ENCODE peak calls at places on chromosomes 2 and 18, in eight cellular contexts. Z is psoas muscle, I is GM06990, R is breast epithelium, X is foreskin fibroblast, M is cardiac fibroblast, G is astrocyte of the cerebellum, A is fibroblast of the aortic adventitia. E is an unnamed sample.

GRCh38 chr2:156021326-156022040 is 311.0 kb downstream of the NR4A2 start:
- DNase-seq in Z (no peak), I (no peak), R (no peak), X (no peak), M (no peak), G (no peak), A (peak), E (no peak)

GRCh38 chr2:138071720-138072719 is 107.7 kb downstream of the HNMT start:
- DNase-seq in Z (no peak), I (no peak), R (no peak), X (no peak), M (peak), G (no peak), A (no peak), E (no peak)

GRCh38 chr2:231597014-231597611 is 4.4 kb downstream of the TEX44 start:
- DNase-seq in Z (peak), I (peak), R (no peak), X (peak), M (peak), G (no peak), A (peak), E (peak)

GRCh38 chr2:47686018-47686417 is 96.9 kb upstream of the MSH6 start:
- DNase-seq in Z (no peak), I (no peak), R (no peak), X (no peak), M (no peak), G (no peak), A (no peak), E (no peak)

GRCh38 chr2:55111570-55112228 is 61.4 kb upstream of the RTN4 start:
- DNase-seq in Z (peak), I (no peak), R (no peak), X (peak), M (peak), G (peak), A (peak), E (no peak)

GRCh38 chr2:28544405-28544914 is 48.6 kb downstream of the PLB1 start:
- DNase-seq in Z (no peak), I (no peak), R (no peak), X (no peak), M (no peak), G (no peak), A (no peak), E (no peak)

GRCh38 chr18:24530630-24531111 is 70.2 kb downstream of the HRH4 start:
- DNase-seq in Z (no peak), I (no peak), R (no peak), X (peak), M (peak), G (peak), A (peak), E (no peak)

GRCh38 chr2:195212586-195212985 is 444.4 kb upstream of the SLC39A10 start:
- DNase-seq in Z (no peak), I (no peak), R (no peak), X (no peak), M (no peak), G (no peak), A (no peak), E (no peak)

GRCh38 chr2:183490930-183491329 is 366.7 kb downstream of the NUP35 start:
- DNase-seq in Z (peak), I (no peak), R (no peak), X (no peak), M (peak), G (peak), A (no peak), E (no peak)

GRCh38 chr2:237743561-237744269 is 54.9 kb upstream of the RBM44 start:
- DNase-seq in Z (no peak), I (no peak), R (no peak), X (no peak), M (peak), G (no peak), A (peak), E (no peak)

DNA sequence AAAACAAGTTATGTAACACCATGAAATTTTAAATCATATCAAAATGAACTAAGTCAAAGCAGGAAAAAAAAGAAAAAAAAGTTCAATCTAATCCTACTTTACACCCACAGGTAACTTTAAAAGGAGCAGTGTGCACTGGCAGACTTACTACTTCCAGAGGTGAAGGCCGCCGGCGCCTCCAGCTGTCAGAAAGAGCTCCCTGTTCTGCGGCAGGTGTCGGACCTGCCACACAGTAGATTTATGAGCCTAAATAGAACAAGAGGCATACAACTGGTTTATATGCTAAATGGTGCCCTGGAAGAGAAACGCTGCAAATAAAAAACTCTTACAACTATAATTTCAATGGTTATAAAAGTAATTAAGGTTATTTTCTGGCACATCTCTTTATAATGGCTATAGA is 23.1 kb upstream of the PNO1 start:
- DNase-seq in Z (no peak), I (no peak), R (no peak), X (no peak), M (no peak), G (no peak), A (no peak), E (no peak)
- TF ChIP-seq CTCF in Z (no peak), I (no peak), R (no peak), X (no peak), M (no peak), G (no peak), A (no peak), E (no peak)

GRCh38 chr2:151175857-151176256 is 85.8 kb downstream of the RBM43 start:
- DNase-seq in Z (no peak), I (no peak), R (no peak), X (no peak), M (no peak), G (no peak), A (no peak), E (no peak)

GRCh38 chr2:151166410-151166809 is 95.3 kb downstream of the RBM43 start:
- DNase-seq in Z (no peak), I (no peak), R (no peak), X (no peak), M (no peak), G (no peak), A (no peak), E (no peak)

GRCh38 chr2:151176661-151177060 is 85.0 kb downstream of the RBM43 start:
- DNase-seq in Z (no peak), I (no peak), R (no peak), X (no peak), M (no peak), G (no peak), A (no peak), E (no peak)

DNA sequence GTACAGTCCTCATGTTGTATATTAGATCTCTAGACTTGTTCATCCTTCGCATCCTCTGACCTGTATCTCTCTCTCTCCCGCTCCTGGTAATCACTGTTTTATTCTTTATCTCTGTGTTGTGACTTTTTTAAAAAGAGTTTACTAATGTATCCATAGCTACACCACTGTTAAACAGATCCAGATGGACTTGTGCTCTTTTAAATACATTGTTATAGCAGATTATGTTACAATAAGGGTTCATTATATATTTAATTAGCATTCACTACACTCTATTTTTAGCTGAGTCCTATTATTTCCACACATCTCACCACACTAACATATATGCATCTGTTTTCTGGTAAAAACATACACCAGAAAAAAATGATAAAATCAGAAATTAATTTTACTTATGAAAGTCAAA is 90.5 kb downstream of the RBM43 start:
- DNase-seq in Z (no peak), I (no peak), R (no peak), X (no peak), M (no peak), G (no peak), A (no peak), E (no peak)
- H3K4me3 ChIP-seq in Z (no peak), I (no peak), R (no peak), X (no peak), M (no peak), G (no peak), A (no peak), E (no peak)

DNA sequence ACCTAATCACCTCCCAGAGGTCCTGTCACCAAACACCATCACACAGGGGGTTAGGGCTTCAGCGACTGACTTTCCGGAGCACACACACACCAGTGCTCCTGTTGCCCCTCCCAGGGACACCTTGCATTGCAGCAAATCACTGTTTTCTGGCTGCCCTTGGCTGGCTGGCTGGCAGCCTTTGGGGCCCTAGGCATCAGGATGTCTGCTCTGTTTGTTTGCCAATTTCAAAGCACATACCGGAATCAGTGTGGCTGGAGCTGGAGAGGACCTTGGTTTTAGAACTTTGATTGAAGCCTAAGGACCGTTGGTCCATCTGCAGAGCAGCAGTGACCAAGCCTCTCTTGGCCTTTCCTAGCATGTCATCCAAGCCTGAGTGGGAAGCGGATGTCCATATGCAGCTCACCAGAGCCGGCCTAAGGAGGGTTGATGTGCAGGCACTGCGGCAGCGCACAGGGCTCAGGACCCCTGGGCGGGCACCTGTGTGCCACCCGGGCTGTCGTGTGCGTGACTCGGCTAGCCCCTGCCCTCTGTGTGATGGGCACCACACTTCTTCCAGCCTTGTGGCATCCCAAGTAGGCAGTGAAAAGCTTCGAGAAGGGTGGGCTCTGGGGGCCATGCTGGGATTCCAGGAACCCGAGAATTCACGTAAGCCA is 62.1 kb downstream of the GBX2 start:
- DNase-seq in Z (no peak), I (no peak), R (no peak), X (no peak), M (no peak), G (no peak), A (no peak), E (no peak)
- TF ChIP-seq CTCF in Z (no peak), I (no peak), R (no peak), X (no peak), M (no peak), G (no peak), A (no peak), E (no peak)

GRCh38 chr2:110725859-110726258 is 6.5 kb upstream of the ACOXL start:
- DNase-seq in Z (no peak), I (no peak), R (no peak), X (no peak), M (no peak), G (no peak), A (no peak), E (no peak)

GRCh38 chr2:110727923-110728322 is 4.5 kb upstream of the ACOXL start:
- DNase-seq in Z (no peak), I (no peak), R (no peak), X (no peak), M (no peak), G (no peak), A (no peak), E (no peak)

GRCh38 chr2:110724820-110725219 is 7.6 kb upstream of the ACOXL start:
- DNase-seq in Z (no peak), I (no peak), R (no peak), X (no peak), M (no peak), G (no peak), A (no peak), E (no peak)

GRCh38 chr2:110726285-110726684 is 6.1 kb upstream of the ACOXL start:
- DNase-seq in Z (no peak), I (no peak), R (no peak), X (no peak), M (no peak), G (no peak), A (no peak), E (no peak)

DNA sequence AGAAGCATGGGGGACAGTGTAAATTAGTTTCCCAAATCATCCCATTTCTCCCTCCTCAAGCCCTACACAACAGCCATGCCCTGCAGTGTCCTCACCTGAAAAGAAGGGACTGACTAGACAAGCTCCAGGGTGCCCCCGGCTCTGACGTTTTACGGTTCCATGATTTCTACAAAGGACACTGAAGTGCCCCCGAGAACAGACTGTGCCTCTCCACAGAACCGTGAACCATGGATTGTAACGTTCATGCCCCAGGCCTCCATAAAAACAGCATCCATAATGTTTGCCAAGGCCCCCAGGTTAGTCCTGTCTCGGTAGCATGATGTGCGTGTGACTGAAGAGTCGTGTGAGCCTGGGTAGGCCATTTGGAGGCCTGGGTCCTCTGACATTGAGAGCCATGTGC is 7.0 kb upstream of the ACOXL start:
- DNase-seq in Z (no peak), I (no peak), R (no peak), X (no peak), M (no peak), G (no peak), A (no peak), E (no peak)
- H3K4me3 ChIP-seq in Z (no peak), I (no peak), R (no peak), X (no peak), M (no peak), G (no peak), A (no peak), E (no peak)

GRCh38 chr2:192645811-192646598 is 451.3 kb upstream of the TMEFF2 start:
- DNase-seq in Z (no peak), I (no peak), R (no peak), X (no peak), M (no peak), G (no peak), A (no peak), E (no peak)
- TF ChIP-seq CTCF in Z (no peak), I (no peak), R (no peak), X (no peak), M (no peak), G (no peak), A (no peak), E (no peak)

GRCh38 chr2:169361706-169362345 is 508 bp downstream of the LRP2 start:
- DNase-seq in Z (peak), I (peak), R (peak), X (no peak), M (no peak), G (no peak), A (peak), E (no peak)
- H3K4me3 ChIP-seq in Z (peak), I (peak), R (peak), X (peak), M (peak), G (peak), A (peak), E (peak)

DNA sequence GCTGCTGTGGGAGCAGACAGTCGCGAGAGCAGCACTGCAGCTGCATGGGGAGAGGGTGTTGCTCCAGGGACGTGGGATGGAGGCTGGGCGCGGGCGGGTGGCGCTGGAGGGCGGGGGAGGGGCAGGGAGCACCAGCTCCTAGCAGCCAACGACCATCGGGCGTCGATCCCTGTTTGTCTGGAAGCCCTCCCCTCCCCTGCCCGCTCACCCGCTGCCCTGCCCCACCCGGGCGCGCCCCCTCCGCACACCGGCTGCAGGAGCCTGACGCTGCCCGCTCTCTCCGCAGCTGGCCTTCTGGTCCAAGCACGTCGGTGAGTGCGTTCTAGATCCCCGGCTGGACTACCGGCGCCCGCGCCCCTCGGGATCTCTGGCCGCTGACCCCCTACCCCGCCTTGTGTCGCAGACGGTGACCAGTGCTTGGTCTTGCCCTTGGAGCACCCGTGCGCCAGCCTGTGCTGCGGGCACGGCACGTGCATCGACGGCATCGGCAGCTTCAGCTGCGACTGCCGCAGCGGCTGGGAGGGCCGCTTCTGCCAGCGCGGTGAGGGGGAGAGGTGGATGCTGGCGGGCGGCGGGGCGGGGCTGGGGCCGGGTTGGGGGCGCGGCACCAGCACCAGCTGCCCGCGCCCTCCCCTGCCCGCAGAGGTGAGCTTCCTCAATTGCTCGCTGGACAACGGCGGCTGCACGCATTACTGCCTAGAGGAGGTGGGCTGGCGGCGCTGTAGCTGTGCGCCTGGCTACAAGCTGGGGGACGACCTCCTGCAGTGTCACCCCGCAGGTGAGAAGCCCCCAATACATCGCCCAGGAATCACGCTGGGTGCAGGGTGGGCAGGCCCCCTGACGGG is 4.6 kb downstream of the PROC start:
- DNase-seq in Z (no peak), I (no peak), R (no peak), X (no peak), M (no peak), G (no peak), A (no peak), E (no peak)
- TF ChIP-seq CTCF in Z (no peak), I (no peak), R (no peak), X (no peak), M (no peak), G (no peak), A (no peak), E (no peak)

DNA sequence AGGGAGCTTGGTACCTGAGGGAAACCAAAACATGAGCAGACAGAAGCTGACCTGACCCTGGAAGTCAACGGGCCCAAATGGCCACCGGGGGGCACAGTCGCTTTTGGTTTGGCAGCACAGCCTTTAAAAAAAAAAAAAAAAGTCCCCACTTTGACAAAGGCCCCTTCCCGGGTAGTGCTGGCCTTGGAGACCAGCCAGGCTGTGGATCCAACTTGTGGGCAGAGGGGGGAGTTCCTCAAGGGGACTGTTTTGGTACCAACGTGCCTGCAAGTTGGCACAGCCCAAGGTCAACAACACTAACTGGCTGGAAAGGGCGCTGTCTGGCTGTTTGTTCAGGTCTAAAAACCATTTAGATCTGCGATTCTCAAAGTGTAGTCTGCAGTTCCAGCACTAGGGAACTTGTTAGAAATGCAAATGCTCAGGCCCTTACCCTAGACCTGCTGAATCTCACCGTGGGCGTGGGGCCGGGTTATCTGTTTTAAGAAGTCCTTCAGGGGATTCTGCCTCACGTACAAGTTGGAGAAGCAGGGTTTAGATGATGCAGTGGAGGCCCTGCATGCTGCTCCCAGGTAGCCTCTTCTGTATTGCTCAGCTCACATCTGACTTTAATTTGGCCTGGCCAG is 83.0 kb downstream of the LPIN1 start:
- DNase-seq in Z (peak), I (peak), R (peak), X (peak), M (peak), G (peak), A (peak), E (peak)
- H3K4me3 ChIP-seq in Z (peak), I (no peak), R (peak), X (no peak), M (no peak), G (no peak), A (peak), E (no peak)

GRCh38 chr2:70995227-70995729 is 605 bp upstream of the TEX261 start:
- DNase-seq in Z (no peak), I (peak), R (no peak), X (peak), M (peak), G (peak), A (peak), E (no peak)
- TF ChIP-seq CTCF in Z (peak), I (peak), R (peak), X (peak), M (peak), G (peak), A (peak), E (peak)

GRCh38 chr2:197207106-197207505 is 103.5 kb downstream of the ANKRD44 start:
- DNase-seq in Z (no peak), I (no peak), R (no peak), X (no peak), M (no peak), G (no peak), A (no peak), E (no peak)

GRCh38 chr2:197205590-197206215 is 104.9 kb downstream of the ANKRD44 start:
- DNase-seq in Z (no peak), I (no peak), R (no peak), X (no peak), M (no peak), G (no peak), A (no peak), E (no peak)

GRCh38 chr2:197207608-197208007 is 103.0 kb downstream of the ANKRD44 start:
- DNase-seq in Z (no peak), I (no peak), R (no peak), X (no peak), M (no peak), G (no peak), A (no peak), E (no peak)

GRCh38 chr2:197201874-197202273 is 108.7 kb downstream of the ANKRD44 start:
- DNase-seq in Z (no peak), I (no peak), R (no peak), X (no peak), M (no peak), G (no peak), A (no peak), E (no peak)

GRCh38 chr2:197204855-197205254 is 105.7 kb downstream of the ANKRD44 start:
- DNase-seq in Z (no peak), I (no peak), R (no peak), X (no peak), M (no peak), G (peak), A (peak), E (no peak)
- H3K4me3 ChIP-seq in Z (no peak), I (no peak), R (no peak), X (no peak), M (no peak), G (no peak), A (no peak), E (no peak)